ENCODE peak calls at places on chromosomes 4 and X, in seven cellular contexts. V is iPS-NIHi11; C is tibial artery; T is anterior cingulate cortex; R is Caco-2; N is caudate nucleus; L is stimulated activated CD4-positive, alpha-beta T cell treated with anti-CD3 and anti-CD28 coated beads, Interleukin-4, amount 100 ng/mL, for 4 hours. Q is an unnamed sample.
A peak's percentile ranks its signal among the peaks of the same experiment; 100 is the strongest.

GRCh38 chr4:112284166-112284565 is 1.5 kb downstream of the TIFA start:
- DNase-seq in V (no peak), C (no peak), T (no peak), R (no peak), N (no peak), L (no peak), Q (no peak)

GRCh38 chrX:72128881-72129280 is 2.8 kb downstream of the RTL5 start:
- DNase-seq in V (peak; percentile 16), C (no peak), T (no peak), R (no peak), N (no peak), L (peak; percentile 13), Q (no peak)

GRCh38 chr4:58807843-58808605 is 1697.8 kb upstream of the IGFBP7 start:
- DNase-seq in V (no peak), C (no peak), T (no peak), R (no peak), N (no peak), L (no peak), Q (no peak)

GRCh38 chr4:168152837-168153500 is 60.6 kb downstream of the ANXA10 start:
- DNase-seq in V (no peak), C (no peak), T (no peak), R (no peak), N (no peak), L (no peak), Q (no peak)

GRCh38 chrX:108264376-108264775 is 172.8 kb downstream of the ATG4A start:
- DNase-seq in V (no peak), C (no peak), T (no peak), R (no peak), N (no peak), L (no peak), Q (no peak)

GRCh38 chr4:168856312-168856711 is 153.7 kb downstream of the CBR4 start:
- DNase-seq in V (no peak), C (no peak), T (no peak), R (no peak), N (no peak), L (no peak), Q (no peak)

GRCh38 chrX:150873616-150874015 is 24.9 kb downstream of the CD99L2 start:
- DNase-seq in V (no peak), C (peak; percentile 30), T (no peak), R (no peak), N (no peak), L (no peak), Q (no peak)

GRCh38 chrX:155997436-155997835 is at the start of gene IL9R:
- DNase-seq in V (no peak), C (no peak), T (no peak), R (no peak), N (no peak), L (peak; percentile 14), Q (no peak)

GRCh38 chr4:23163649-23164436 is 471.1 kb downstream of the GBA3 start:
- DNase-seq in V (peak; percentile 22), C (no peak), T (no peak), R (no peak), N (no peak), L (no peak), Q (no peak)

GRCh38 chr4:25818293-25819240 is 44.2 kb downstream of the SEL1L3 start:
- DNase-seq in V (no peak), C (no peak), T (no peak), R (no peak), N (no peak), L (no peak), Q (no peak)

GRCh38 chrX:68571292-68572256 is 72.7 kb downstream of the YIPF6 start:
- DNase-seq in V (no peak), C (no peak), T (no peak), R (no peak), N (peak; percentile 0), L (no peak), Q (no peak)

GRCh38 chr4:166006217-166006616 is 133.2 kb downstream of the TLL1 start:
- DNase-seq in V (no peak), C (no peak), T (no peak), R (no peak), N (no peak), L (no peak), Q (no peak)

GRCh38 chrX:43643662-43644061 is 12.4 kb upstream of the MAOA start:
- DNase-seq in V (no peak), C (no peak), T (no peak), R (no peak), N (no peak), L (no peak), Q (no peak)

GRCh38 chr4:106541253-106541652 is 172.7 kb upstream of the GIMD1 start:
- DNase-seq in V (no peak), C (no peak), T (no peak), R (no peak), N (no peak), L (no peak), Q (no peak)

GRCh38 chrX:10619311-10620015 is 922 bp downstream of the MID1 start:
- DNase-seq in V (no peak), C (peak; percentile 23), T (no peak), R (no peak), N (no peak), L (no peak), Q (no peak)

GRCh38 chrX:150570512-150570911 is 2.1 kb downstream of the MTM1 start:
- DNase-seq in V (no peak), C (no peak), T (no peak), R (no peak), N (no peak), L (no peak), Q (no peak)

GRCh38 chr4:158810487-158811215 is 41.8 kb downstream of the FNIP2 start:
- DNase-seq in V (no peak), C (peak; percentile 88), T (no peak), R (peak; percentile 58), N (no peak), L (no peak), Q (peak; percentile 41)

GRCh38 chr4:75344915-75345314 is 169.3 kb downstream of the RCHY1 start:
- DNase-seq in V (no peak), C (no peak), T (no peak), R (no peak), N (no peak), L (no peak), Q (no peak)

GRCh38 chr4:128810871-128811570 is 1.5 kb downstream of the JADE1 start:
- DNase-seq in V (peak; percentile 78), C (peak; percentile 82), T (peak; percentile 61), R (peak; percentile 94), N (peak; percentile 54), L (peak; percentile 77), Q (peak; percentile 85)

GRCh38 chr4:76250962-76251361 is 559 bp upstream of the FAM47E start:
- DNase-seq in V (peak; percentile 25), C (no peak), T (no peak), R (no peak), N (no peak), L (no peak), Q (no peak)

GRCh38 chrX:129495941-129496340 is 27.3 kb downstream of the SMARCA1 start:
- DNase-seq in V (no peak), C (no peak), T (no peak), R (no peak), N (no peak), L (no peak), Q (no peak)

GRCh38 chr4:55758081-55758480 is 61.5 kb upstream of the EXOC1L start:
- DNase-seq in V (no peak), C (no peak), T (no peak), R (no peak), N (no peak), L (no peak), Q (no peak)

GRCh38 chrX:106246511-106246910 is 78.4 kb downstream of the PWWP3B start:
- DNase-seq in V (no peak), C (no peak), T (no peak), R (no peak), N (no peak), L (no peak), Q (no peak)

GRCh38 chr4:139582044-139582443 is 26.0 kb upstream of the SETD7 start:
- DNase-seq in V (no peak), C (no peak), T (no peak), R (no peak), N (no peak), L (no peak), Q (no peak)

GRCh38 chrX:32421266-32421665 is 790.1 kb downstream of the DMD start:
- DNase-seq in V (no peak), C (no peak), T (no peak), R (no peak), N (no peak), L (no peak), Q (no peak)

GRCh38 chr4:108126806-108127205 is 41.9 kb downstream of the LEF1 start:
- DNase-seq in V (no peak), C (no peak), T (no peak), R (no peak), N (no peak), L (no peak), Q (no peak)

GRCh38 chr4:127047930-127048329 is 584.8 kb upstream of the INTU start:
- DNase-seq in V (no peak), C (no peak), T (no peak), R (no peak), N (no peak), L (no peak), Q (no peak)

GRCh38 chrX:105781794-105782193 is 40.5 kb upstream of the NRK start:
- DNase-seq in V (no peak), C (no peak), T (no peak), R (no peak), N (no peak), L (no peak), Q (no peak)

GRCh38 chr4:42547805-42548204 is 109.1 kb downstream of the ATP8A1 start:
- DNase-seq in V (no peak), C (no peak), T (no peak), R (no peak), N (no peak), L (no peak), Q (no peak)

GRCh38 chr4:29549308-29549707 is 1170.9 kb upstream of the PCDH7 start:
- DNase-seq in V (no peak), C (no peak), T (no peak), R (no peak), N (no peak), L (no peak), Q (no peak)

GRCh38 chr4:3296651-3297050 is 3.8 kb downstream of the RGS12 start:
- DNase-seq in V (no peak), C (peak; percentile 5), T (no peak), R (no peak), N (no peak), L (no peak), Q (no peak)

GRCh38 chrX:41655631-41656030 is 33.1 kb upstream of the GPR34 start:
- DNase-seq in V (no peak), C (no peak), T (no peak), R (no peak), N (no peak), L (no peak), Q (no peak)

GRCh38 chrX:140733766-140734342 is 24.3 kb downstream of the LINC00632 start:
- DNase-seq in V (peak; percentile 42), C (no peak), T (peak; percentile 15), R (no peak), N (peak; percentile 0), L (no peak), Q (no peak)

GRCh38 chr4:120331486-120332281 is 265.0 kb upstream of the MAD2L1 start:
- DNase-seq in V (no peak), C (no peak), T (no peak), R (no peak), N (no peak), L (no peak), Q (no peak)

GRCh38 chr4:102504941-102505340 is 3.8 kb downstream of the NFKB1 start:
- DNase-seq in V (no peak), C (no peak), T (no peak), R (no peak), N (no peak), L (no peak), Q (no peak)

Q was measured in lung.